ENCODE peak calls at places on chromosomes 7 and 10, in eight cellular contexts. T, J, L, B, U, E, Q and O are unnamed samples.

GRCh38 chr10:114905450-114905849 is 32.5 kb upstream of the TRUB1 start:
- DNase-seq in T (no peak), J (no peak), L (no peak), B (no peak), U (no peak), E (no peak), Q (no peak), O (no peak)

GRCh38 chr10:25689346-25690095 is 244.5 kb upstream of the MYO3A start:
- DNase-seq in T (no peak), J (no peak), L (no peak), B (no peak), U (no peak), E (no peak), Q (peak), O (no peak)

GRCh38 chr10:97211229-97211628 is 25.5 kb upstream of the SLIT1 start:
- DNase-seq in T (no peak), J (no peak), L (peak), B (no peak), U (no peak), E (peak), Q (no peak), O (no peak)

GRCh38 chr7:20111821-20112542 is 105.2 kb downstream of the MACC1 start:
- DNase-seq in T (no peak), J (no peak), L (no peak), B (no peak), U (no peak), E (no peak), Q (no peak), O (no peak)

GRCh38 chr7:71984348-71984747 is 427.8 kb downstream of the CALN1 start:
- DNase-seq in T (no peak), J (no peak), L (no peak), B (no peak), U (no peak), E (no peak), Q (no peak), O (no peak)

GRCh38 chr10:125698599-125698998 is 15.6 kb upstream of the TEX36 start:
- DNase-seq in T (no peak), J (no peak), L (no peak), B (no peak), U (no peak), E (no peak), Q (no peak), O (no peak)

GRCh38 chr10:71260622-71261325 is 48.4 kb downstream of the UNC5B start:
- DNase-seq in T (no peak), J (peak), L (no peak), B (no peak), U (peak), E (no peak), Q (peak), O (no peak)

GRCh38 chr7:76340617-76341131 is 18.1 kb downstream of the YWHAG start:
- DNase-seq in T (no peak), J (peak), L (no peak), B (no peak), U (no peak), E (no peak), Q (no peak), O (no peak)

GRCh38 chr7:99042957-99043356 is 101.0 kb downstream of the SMURF1 start:
- DNase-seq in T (no peak), J (peak), L (no peak), B (no peak), U (no peak), E (no peak), Q (no peak), O (no peak)

GRCh38 chr7:36227223-36227622 is 74.2 kb downstream of the EEPD1 start:
- DNase-seq in T (no peak), J (no peak), L (no peak), B (no peak), U (peak), E (peak), Q (no peak), O (peak)

GRCh38 chr10:117594722-117595121 is 52.2 kb downstream of the EMX2 start:
- DNase-seq in T (no peak), J (no peak), L (no peak), B (no peak), U (no peak), E (no peak), Q (no peak), O (no peak)